ENCODE peak calls at places on chromosome 13, in nine cellular contexts. B is IMR-90, U is tibial nerve, P is Peyer's patch, Y is ovary, J is A549, R is body of pancreas, M is heart left ventricle, X is breast epithelium. W is an unnamed sample. For H3K9me3, the result is how much of the 10 kb centered on the place peaks cover.

GRCh38 chr13:40617801-40618356 is 48.6 kb downstream of the FOXO1 start:
- DNase-seq in B (no peak), U (no peak), X (no peak), P (no peak), J (no peak), M (no peak), Y (no peak), R (no peak), W (no peak)

GRCh38 chr13:44413095-44413494 is 39.5 kb downstream of the SERP2 start:
- DNase-seq in J (no peak), Y (no peak), U (no peak), P (no peak), X (no peak), M (no peak), R (no peak), B (peak), W (no peak)

GRCh38 chr13:49040872-49041271 is 65.2 kb downstream of the FNDC3A start:
- DNase-seq in P (no peak), J (no peak), Y (no peak), M (no peak), U (no peak), X (no peak), R (no peak), B (no peak), W (no peak)

GRCh38 chr13:112510987-112511715 is 76.8 kb downstream of the TUBGCP3 start:
- DNase-seq in B (no peak), X (no peak), U (no peak), J (no peak), R (no peak), Y (no peak), M (no peak), P (no peak), W (no peak)

GRCh38 chr13:107104631-107105030 is 536.7 kb upstream of the ARGLU1 start:
- DNase-seq in B (peak), M (no peak), P (no peak), X (no peak), U (no peak), J (no peak), Y (no peak), R (no peak), W (no peak)

GRCh38 chr13:25783076-25783475 is 268.7 kb downstream of the SHISA2 start:
- DNase-seq in R (no peak), J (no peak), B (no peak), Y (no peak), U (no peak), X (no peak), M (no peak), P (no peak), W (no peak)

GRCh38 chr13:50358715-50359367 is 343.6 kb downstream of the KCNRG start:
- DNase-seq in J (no peak), R (no peak), U (no peak), P (no peak), Y (no peak), X (no peak), M (no peak), B (no peak), W (no peak)

GRCh38 chr13:77370888-77371287 is 44.0 kb upstream of the MYCBP2 start:
- DNase-seq in X (no peak), R (no peak), U (no peak), P (no peak), M (no peak), Y (no peak), J (no peak), B (no peak), W (no peak)

GRCh38 chr13:41917641-41918040 is 43.3 kb downstream of the VWA8 start:
- DNase-seq in P (no peak), Y (no peak), U (no peak), X (no peak), M (no peak), R (no peak), J (no peak), B (peak), W (no peak)

GRCh38 chr13:50386527-50387123 is 371.4 kb downstream of the KCNRG start:
- DNase-seq in B (peak), J (no peak), Y (no peak), M (no peak), P (no peak), R (no peak), X (no peak), U (peak), W (no peak)

GRCh38 chr13:45209229-45209628 is 8.4 kb upstream of the KCTD4 start:
- DNase-seq in P (no peak), U (no peak), Y (no peak), J (no peak), R (no peak), B (peak), M (no peak), X (no peak), W (no peak)

GRCh38 chr13:27188239-27188638 is 16.6 kb upstream of the USP12 start:
- DNase-seq in B (no peak), X (no peak), R (no peak), Y (no peak), P (no peak), J (no peak), U (no peak), M (no peak), W (no peak)

GRCh38 chr13:109816979-109817275 is 30.5 kb upstream of the IRS2 start:
- DNase-seq in X (no peak), M (no peak), R (no peak), P (no peak), U (no peak), J (no peak), Y (no peak), B (peak), W (no peak)

GRCh38 chr13:76387561-76387960 is 498.6 kb downstream of the KCTD12 start:
- DNase-seq in B (no peak), X (no peak), M (no peak), R (no peak), U (no peak), P (no peak), Y (no peak), J (no peak), W (no peak)

GRCh38 chr13:112838038-112838965 is 130.7 kb upstream of the MCF2L start:
- DNase-seq in M (no peak), U (no peak), B (no peak), X (no peak), Y (no peak), J (no peak), R (no peak), P (peak), W (no peak)

GRCh38 chr13:108083056-108083455 is 132.3 kb downstream of the LIG4 start:
- DNase-seq in B (no peak), Y (no peak), R (no peak), J (no peak), U (no peak), M (no peak), X (no peak), P (no peak), W (no peak)

GRCh38 chr13:99289674-99290337 is 17.4 kb downstream of the GPR183 start:
- DNase-seq in R (no peak), M (no peak), X (no peak), Y (no peak), U (no peak), P (no peak), J (no peak), B (no peak), W (no peak)

GRCh38 chr13:90533866-90534265 is 813.6 kb upstream of the MIR17HG start:
- DNase-seq in B (no peak), Y (no peak), M (no peak), P (no peak), R (no peak), J (no peak), X (no peak), U (no peak), W (no peak)

GRCh38 chr13:75368167-75368566 is 113.8 kb downstream of the TBC1D4 start:
- DNase-seq in B (peak), M (peak), R (no peak), X (no peak), Y (peak), P (no peak), J (no peak), U (peak), W (peak)

GRCh38 chr13:94343243-94343585 is 136.3 kb downstream of the DCT start:
- DNase-seq in X (no peak), J (no peak), B (peak), R (no peak), Y (no peak), M (no peak), P (no peak), U (no peak), W (no peak)

GRCh38 chr13:98313938-98314292 is 136.8 kb upstream of the RNF113B start:
- DNase-seq in Y (no peak), M (no peak), P (no peak), X (no peak), B (no peak), U (no peak), R (peak), J (no peak), W (no peak)

GRCh38 chr13:108964601-108965000 is 335.2 kb downstream of the MYO16 start:
- DNase-seq in P (no peak), X (no peak), U (no peak), B (no peak), R (no peak), M (no peak), Y (no peak), J (no peak), W (no peak)

GRCh38 chr13:37385248-37385647 is 213.3 kb downstream of the POSTN start:
- DNase-seq in P (no peak), M (no peak), R (no peak), U (no peak), X (no peak), B (no peak), J (no peak), Y (no peak), W (no peak)

GRCh38 chr13:109101550-109102144 is 472.2 kb downstream of the MYO16 start:
- DNase-seq in X (no peak), R (no peak), M (no peak), Y (no peak), P (no peak), B (no peak), J (no peak), U (no peak), W (no peak)

GRCh38 chr13:96052655-96053002 is 572 bp downstream of the UGGT2 start:
- DNase-seq in P (no peak), B (peak), R (no peak), M (no peak), Y (no peak), J (peak), X (no peak), U (no peak), W (no peak)

GRCh38 chr13:108961542-108962125 is 332.2 kb downstream of the MYO16 start:
- DNase-seq in M (no peak), U (no peak), J (peak), X (no peak), Y (no peak), B (peak), R (no peak), P (no peak), W (no peak)

GRCh38 chr13:95924389-95924994 is 128.7 kb downstream of the UGGT2 start:
- DNase-seq in U (no peak), M (no peak), Y (no peak), X (no peak), R (no peak), P (no peak), B (peak), J (peak), W (no peak)

GRCh38 chr13:102035969-102036368 is 365.9 kb downstream of the FGF14 start:
- DNase-seq in X (no peak), R (no peak), J (no peak), P (no peak), M (no peak), U (no peak), B (no peak), Y (no peak), W (no peak)

GRCh38 chr13:91313103-91313502 is 34.4 kb upstream of the MIR17HG start:
- DNase-seq in X (no peak), P (no peak), M (no peak), Y (no peak), B (peak), R (no peak), J (peak), U (peak), W (no peak)

GRCh38 chr13:96141032-96141431 is 51.1 kb downstream of the HS6ST3 start:
- DNase-seq in R (no peak), U (no peak), J (no peak), X (no peak), B (peak), P (no peak), Y (no peak), M (no peak), W (no peak)

GRCh38 chr13:73158851-73159250 is 100.0 kb downstream of the KLF5 start:
- DNase-seq in U (no peak), J (no peak), B (peak), X (no peak), R (no peak), P (no peak), M (no peak), Y (no peak), W (no peak)

GRCh38 chr13:51221674-51222509 is at the start of gene FAM124A:
- DNase-seq in R (peak), P (peak), B (peak), M (peak), Y (peak), X (no peak), U (peak), J (peak), W (peak)

GRCh38 chr13:92510416-92510815 is 716.2 kb upstream of the GPC6 start:
- DNase-seq in B (peak), Y (no peak), U (no peak), R (no peak), J (no peak), M (no peak), X (no peak), P (no peak), W (no peak)

GRCh38 chr13:85230754-85231153 is 568.5 kb downstream of the SLITRK6 start:
- DNase-seq in X (no peak), B (peak), Y (no peak), M (no peak), R (no peak), U (no peak), J (no peak), P (no peak), W (no peak)

GRCh38 chr13:113110048-113110851 is 4.7 kb downstream of the F7 start:
- DNase-seq in R (no peak), U (no peak), Y (no peak), P (peak), B (no peak), X (no peak), M (no peak), J (no peak), W (no peak)

GRCh38 chr13:75521956-75522355 is 15.7 kb downstream of the COMMD6 start:
- DNase-seq in J (no peak), P (no peak), U (no peak), Y (no peak), R (no peak), B (no peak), M (no peak), X (no peak), W (no peak)

GRCh38 chr13:106381083-106381482 is 154.4 kb downstream of the EFNB2 start:
- DNase-seq in M (no peak), R (no peak), B (peak), U (no peak), X (no peak), P (no peak), Y (no peak), J (no peak), W (no peak)

GRCh38 chr13:63198076-63198475 is 1782.4 kb upstream of the PCDH20 start:
- DNase-seq in B (peak), Y (no peak), P (no peak), M (no peak), U (no peak), X (no peak), J (no peak), R (no peak), W (no peak)

GRCh38 chr13:27971776-27972618 is 2.9 kb upstream of the CDX2 start:
- DNase-seq in B (no peak), R (no peak), J (no peak), P (peak), U (no peak), Y (no peak), M (no peak), X (no peak), W (no peak)

GRCh38 chr13:61765181-61765742 is 349.6 kb upstream of the PCDH20 start:
- DNase-seq in Y (no peak), R (no peak), X (no peak), M (no peak), U (no peak), B (no peak), P (no peak), J (no peak), W (no peak)

GRCh38 chr13:19074519-19074918 is 107.1 kb downstream of the TUBA3C start:
- DNase-seq in J (no peak), Y (no peak), U (no peak), X (no peak), P (no peak), M (no peak), R (no peak), B (no peak), W (no peak)
- H3K9me3 ChIP-seq in J (under half), Y (under half), U (under half), X (under half), P (under half), M (under half), R (under half), B (under half), W (under half)

GRCh38 chr13:30406779-30407416 is 15.4 kb upstream of the UBE2L5 start:
- DNase-seq in J (no peak), P (no peak), R (no peak), U (no peak), X (no peak), B (no peak), M (no peak), Y (no peak), W (no peak)

GRCh38 chr13:30410705-30411125 is 11.6 kb upstream of the UBE2L5 start:
- DNase-seq in P (no peak), R (no peak), J (no peak), X (no peak), M (no peak), B (peak), U (no peak), Y (no peak), W (no peak)

GRCh38 chr13:30409911-30410704 is 12.2 kb upstream of the UBE2L5 start:
- DNase-seq in P (no peak), Y (peak), R (no peak), J (no peak), M (peak), X (no peak), B (peak), U (no peak), W (no peak)

GRCh38 chr13:30412351-30412750 is 9.9 kb upstream of the UBE2L5 start:
- DNase-seq in U (no peak), J (no peak), Y (no peak), B (no peak), R (no peak), M (no peak), P (no peak), X (no peak), W (no peak)

GRCh38 chr13:30408319-30409101 is 13.8 kb upstream of the UBE2L5 start:
- DNase-seq in P (peak), Y (peak), M (peak), U (peak), B (peak), R (peak), X (peak), J (peak), W (peak)
- TF ChIP-seq POLR2A in P (peak), Y (peak), M (no peak), U (no peak), B (no peak), R (peak), X (no peak), J (peak), W (peak)

DNA sequence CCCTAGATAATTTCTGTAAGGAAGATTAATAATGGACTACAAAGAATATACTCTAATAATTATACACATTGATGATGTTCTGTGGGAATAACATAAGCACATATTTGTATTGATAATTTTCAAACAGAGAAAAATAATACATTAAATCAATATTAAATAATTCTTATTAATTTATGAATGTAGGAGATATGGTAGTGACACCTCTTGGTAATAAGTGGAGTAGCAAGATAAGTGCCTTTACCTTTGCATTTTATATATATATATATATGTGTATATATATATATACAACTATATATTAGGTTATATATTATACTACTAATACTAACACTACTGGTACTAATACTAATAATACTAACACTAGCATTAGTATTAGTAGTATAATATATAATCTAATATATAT is 905.8 kb downstream of the SLITRK1 start:
- DNase-seq in U (no peak), Y (no peak), R (no peak), X (no peak), J (no peak), P (no peak), B (peak), M (no peak), W (no peak)
- TF ChIP-seq CTCF in U (no peak), Y (no peak), R (no peak), X (no peak), J (no peak), P (no peak), B (peak), M (no peak), W (no peak)

DNA sequence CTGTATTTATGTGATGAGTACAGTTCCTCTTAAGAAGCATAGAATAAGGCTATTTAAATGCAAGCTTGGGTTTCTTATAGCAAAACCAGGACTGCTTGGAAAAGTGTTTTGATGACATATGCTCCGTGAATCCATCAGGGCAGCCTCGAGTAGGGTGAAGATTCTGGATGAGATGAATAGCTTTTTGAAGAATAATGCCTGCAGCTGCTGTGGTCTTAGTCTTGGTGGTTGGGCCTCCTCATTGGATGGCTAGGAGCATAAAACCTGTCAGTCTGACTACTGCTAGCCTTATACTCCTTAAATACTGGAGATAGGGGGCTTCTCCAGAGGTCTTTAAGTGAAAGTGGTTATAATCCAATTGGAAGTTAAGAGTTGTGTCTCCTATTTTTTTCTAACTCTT is 704.3 kb downstream of the FGF9 start:
- DNase-seq in Y (no peak), M (no peak), R (no peak), U (no peak), B (no peak), P (no peak), J (no peak), X (no peak), W (no peak)
- H3K9me3 ChIP-seq in Y (under half), M (under half), R (under half), U (under half), B (under half), P (under half), J (under half), X (under half), W (under half)

DNA sequence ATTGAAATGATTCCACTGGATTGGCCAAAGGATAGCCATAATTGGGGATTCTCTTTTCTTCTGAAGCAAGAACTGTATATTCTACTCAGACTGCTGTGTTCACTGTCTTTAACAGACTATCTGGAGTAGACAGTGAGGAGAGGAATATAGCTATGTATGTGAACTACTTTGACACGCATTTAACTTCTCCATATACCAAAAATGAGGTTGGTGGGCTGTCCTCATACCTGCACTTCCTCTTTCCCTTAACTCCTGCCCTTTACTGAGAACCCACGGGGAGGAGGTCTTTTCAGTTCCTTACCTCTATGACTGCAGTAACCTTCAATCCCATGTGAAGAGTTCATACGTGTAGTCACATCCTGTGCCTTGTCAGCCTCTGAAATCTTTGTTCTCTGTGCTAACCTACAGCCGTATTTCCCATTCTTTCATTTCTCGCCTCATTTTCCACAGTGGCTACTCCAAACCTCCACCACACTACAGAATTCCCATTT is 305.8 kb downstream of the MTUS2 start:
- DNase-seq in Y (no peak), B (no peak), U (no peak), P (no peak), M (no peak), X (no peak), J (no peak), R (no peak), W (no peak)
- TF ChIP-seq POLR2A in Y (no peak), B (no peak), U (no peak), P (no peak), M (no peak), X (no peak), J (no peak), R (no peak), W (no peak)